ENCODE peak calls at places on chromosomes 12 and 14, in four cellular contexts. G is cardiac muscle cell; U is body of pancreas; D is CD4-positive, alpha-beta memory T cell. P is an unnamed sample.

GRCh38 chr12:62319058-62319457 is 58.9 kb downstream of the USP15 start:
- DNase-seq in U (no peak), D (no peak), G (no peak), P (no peak)

GRCh38 chr12:172732-173161 is 41.2 kb downstream of the SLC6A12 start:
- DNase-seq in U (no peak), G (no peak), D (no peak), P (no peak)

GRCh38 chr14:22477569-22478194 is 111.3 kb downstream of the DAD1 start:
- DNase-seq in G (no peak), D (no peak), U (no peak), P (no peak)

GRCh38 chr14:77208266-77208978 is 26.8 kb downstream of the TMEM63C start:
- DNase-seq in D (peak; percentile 33), U (peak; percentile 83), G (peak; percentile 92), P (peak; percentile 60)

GRCh38 chr14:68926236-68926635 is 52.9 kb downstream of the ACTN1 start:
- DNase-seq in D (no peak), U (no peak), G (no peak), P (no peak)

GRCh38 chr12:70052931-70053497 is 190.2 kb upstream of the CNOT2 start:
- DNase-seq in U (no peak), G (no peak), D (no peak), P (no peak)

GRCh38 chr12:126483145-126484068 is 1418.2 kb downstream of the AACS start:
- DNase-seq in U (no peak), G (no peak), D (no peak), P (no peak)

GRCh38 chr12:105427883-105428282 is 97.4 kb downstream of the C12orf75 start:
- DNase-seq in D (no peak), U (no peak), G (no peak), P (no peak)

GRCh38 chr12:19978193-19978592 is 390.1 kb upstream of the PDE3A start:
- DNase-seq in G (no peak), D (no peak), U (no peak), P (no peak)

GRCh38 chr12:54523637-54524036 is 25.8 kb upstream of the PDE1B start:
- DNase-seq in G (no peak), D (no peak), U (no peak), P (no peak)

GRCh38 chr12:54525383-54525782 is 24.0 kb upstream of the PDE1B start:
- DNase-seq in U (no peak), G (no peak), D (no peak), P (no peak)

GRCh38 chr12:54522213-54522612 is 24.7 kb downstream of the NCKAP1L start:
- DNase-seq in U (no peak), G (no peak), D (no peak), P (no peak)

GRCh38 chr12:54526800-54527630 is 22.4 kb upstream of the PDE1B start:
- DNase-seq in G (peak; percentile 76), U (peak; percentile 41), D (peak; percentile 11), P (peak; percentile 25)

DNA sequence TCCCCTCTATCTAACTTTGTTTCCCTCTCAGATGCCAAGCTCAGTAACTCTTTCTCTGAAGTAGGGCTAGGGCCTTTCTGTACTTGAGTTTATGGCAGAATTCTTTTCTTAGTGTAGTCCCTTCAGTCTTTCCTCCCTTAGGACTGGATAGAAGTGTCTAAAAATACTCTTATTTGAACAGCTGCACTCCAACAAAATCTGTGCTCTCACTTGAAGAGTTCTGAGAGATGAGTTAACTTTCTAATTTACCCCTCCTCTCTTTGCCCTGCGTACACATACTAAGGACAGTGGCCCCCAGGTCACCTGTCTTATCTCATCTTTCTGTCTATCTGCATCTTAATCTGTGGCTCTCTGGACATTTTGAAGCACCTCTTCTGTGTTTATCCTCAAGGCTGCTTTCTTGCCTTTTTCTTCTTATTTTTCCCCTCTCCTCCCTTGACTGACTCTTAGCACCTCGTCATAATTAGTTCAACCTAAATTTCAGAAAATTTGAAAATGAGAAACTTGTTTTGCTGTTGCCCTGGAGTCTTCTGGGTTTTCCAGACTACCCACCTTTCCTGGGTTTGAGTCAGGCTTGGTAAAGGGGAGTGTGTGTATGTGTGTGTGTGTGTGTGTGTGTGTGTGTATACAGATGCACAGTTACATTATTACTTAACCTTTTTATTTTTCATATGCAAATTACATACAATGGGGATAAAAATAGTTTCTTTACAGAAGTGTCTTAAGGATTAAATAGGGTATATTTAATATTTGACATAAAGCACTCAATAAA is 23.9 kb downstream of the NCKAP1L start:
- DNase-seq in D (no peak), U (no peak), G (no peak), P (no peak)
- H3K36me3 ChIP-seq in D (peaks cover 90% of the 10 kb centered on the region), U (no peaks in the 10 kb centered on the region), G (no peaks in the 10 kb centered on the region), P (peaks cover 94% of the 10 kb centered on the region)

GRCh38 chr12:26567126-26567525 is 265.9 kb downstream of the ITPR2 start:
- DNase-seq in G (no peak), D (no peak), U (no peak), P (no peak)
- H3K36me3 ChIP-seq in G (no peaks in the 10 kb centered on the region), D (no peaks in the 10 kb centered on the region), U (no peaks in the 10 kb centered on the region), P (no peaks in the 10 kb centered on the region)

GRCh38 chr14:75134644-75135043 is 7.8 kb upstream of the NEK9 start:
- DNase-seq in G (no peak), D (no peak), U (no peak), P (no peak)
- H3K36me3 ChIP-seq in G (peaks cover 31% of the 10 kb centered on the region), D (peaks cover 25% of the 10 kb centered on the region), U (peaks cover 5% of the 10 kb centered on the region), P (peaks cover 16% of the 10 kb centered on the region)

GRCh38 chr12:111546758-111547383 is 52.2 kb downstream of the ATXN2 start:
- DNase-seq in U (no peak), D (peak; percentile 18), G (no peak), P (no peak)
- H3K36me3 ChIP-seq in U (peaks cover 9% of the 10 kb centered on the region), D (peaks cover 14% of the 10 kb centered on the region), G (peaks cover 23% of the 10 kb centered on the region), P (peaks cover 9% of the 10 kb centered on the region)

GRCh38 chr12:12976366-12976765 is 23.7 kb downstream of the HEBP1 start:
- DNase-seq in D (no peak), G (no peak), U (no peak), P (no peak)
- H3K36me3 ChIP-seq in D (no peaks in the 10 kb centered on the region), G (no peaks in the 10 kb centered on the region), U (peaks cover 11% of the 10 kb centered on the region), P (peaks cover 7% of the 10 kb centered on the region)

GRCh38 chr12:2666411-2666810 is 128.4 kb upstream of the FKBP4 start:
- DNase-seq in D (no peak), G (no peak), U (no peak), P (no peak)

GRCh38 chr12:2668816-2669215 is 126.0 kb upstream of the FKBP4 start:
- DNase-seq in D (no peak), U (no peak), G (no peak), P (no peak)

GRCh38 chr12:2667716-2668440 is 126.9 kb upstream of the FKBP4 start:
- DNase-seq in G (no peak), U (no peak), D (no peak), P (no peak)

GRCh38 chr12:2666846-2667245 is 127.9 kb upstream of the FKBP4 start:
- DNase-seq in G (no peak), U (no peak), D (no peak), P (no peak)

DNA sequence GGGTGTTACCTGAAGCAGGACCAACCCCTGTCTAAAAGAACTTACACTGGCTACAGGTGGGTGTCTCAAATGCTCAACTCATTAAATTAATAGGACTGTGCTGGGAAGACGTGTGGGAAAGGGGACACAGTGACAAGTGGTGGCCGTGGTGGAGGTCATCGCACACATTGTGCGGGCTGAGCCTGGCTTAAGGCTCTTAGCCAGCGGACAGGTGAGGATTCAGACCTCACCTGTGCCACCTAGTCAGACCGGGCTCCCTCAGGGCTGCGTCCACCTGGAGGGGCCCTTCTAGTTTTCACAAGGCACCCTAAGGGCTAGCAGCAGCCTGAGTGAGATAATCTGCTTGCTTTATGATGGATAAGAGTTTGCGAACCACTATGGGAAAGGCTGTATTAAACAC is 125.2 kb upstream of the FKBP4 start:
- DNase-seq in G (no peak), D (no peak), U (no peak), P (no peak)
- H3K36me3 ChIP-seq in G (peaks cover 42% of the 10 kb centered on the region), D (no peaks in the 10 kb centered on the region), U (no peaks in the 10 kb centered on the region), P (no peaks in the 10 kb centered on the region)

DNA sequence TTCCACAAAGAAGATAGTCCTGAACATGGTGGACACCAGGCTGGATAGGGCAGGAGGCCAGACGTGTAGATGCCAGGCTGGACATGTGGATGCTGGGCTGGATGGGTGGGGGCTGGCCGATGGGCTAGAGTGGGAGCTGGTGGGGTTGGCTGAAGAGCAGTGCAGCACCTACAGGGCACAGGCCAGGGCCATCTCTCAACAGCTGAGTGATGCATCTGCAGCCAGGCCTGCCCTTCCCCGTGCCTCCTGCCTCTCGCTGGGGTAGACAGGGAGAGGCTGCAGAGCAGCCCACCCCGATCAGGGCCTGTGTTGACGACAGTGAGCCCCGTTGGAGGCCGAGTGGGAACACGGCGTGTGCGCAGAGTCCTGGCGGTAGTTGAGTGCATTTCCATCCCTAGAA is 39.3 kb downstream of the EP400 start:
- DNase-seq in G (no peak), D (no peak), U (no peak), P (no peak)
- H3K36me3 ChIP-seq in G (peaks cover 48% of the 10 kb centered on the region), D (peaks cover 90% of the 10 kb centered on the region), U (peaks cover 32% of the 10 kb centered on the region), P (peaks cover 71% of the 10 kb centered on the region)

GRCh38 chr12:113959096-113959495 is 7.0 kb downstream of the RBM19 start:
- DNase-seq in G (no peak), U (no peak), D (no peak), P (no peak)

GRCh38 chr12:113954547-113954946 is 11.6 kb downstream of the RBM19 start:
- DNase-seq in D (no peak), G (no peak), U (no peak), P (no peak)

GRCh38 chr12:113958108-113958507 is 8.0 kb downstream of the RBM19 start:
- DNase-seq in D (no peak), G (no peak), U (no peak), P (no peak)

GRCh38 chr12:113957627-113958026 is 8.5 kb downstream of the RBM19 start:
- DNase-seq in D (no peak), G (no peak), U (no peak), P (no peak)

DNA sequence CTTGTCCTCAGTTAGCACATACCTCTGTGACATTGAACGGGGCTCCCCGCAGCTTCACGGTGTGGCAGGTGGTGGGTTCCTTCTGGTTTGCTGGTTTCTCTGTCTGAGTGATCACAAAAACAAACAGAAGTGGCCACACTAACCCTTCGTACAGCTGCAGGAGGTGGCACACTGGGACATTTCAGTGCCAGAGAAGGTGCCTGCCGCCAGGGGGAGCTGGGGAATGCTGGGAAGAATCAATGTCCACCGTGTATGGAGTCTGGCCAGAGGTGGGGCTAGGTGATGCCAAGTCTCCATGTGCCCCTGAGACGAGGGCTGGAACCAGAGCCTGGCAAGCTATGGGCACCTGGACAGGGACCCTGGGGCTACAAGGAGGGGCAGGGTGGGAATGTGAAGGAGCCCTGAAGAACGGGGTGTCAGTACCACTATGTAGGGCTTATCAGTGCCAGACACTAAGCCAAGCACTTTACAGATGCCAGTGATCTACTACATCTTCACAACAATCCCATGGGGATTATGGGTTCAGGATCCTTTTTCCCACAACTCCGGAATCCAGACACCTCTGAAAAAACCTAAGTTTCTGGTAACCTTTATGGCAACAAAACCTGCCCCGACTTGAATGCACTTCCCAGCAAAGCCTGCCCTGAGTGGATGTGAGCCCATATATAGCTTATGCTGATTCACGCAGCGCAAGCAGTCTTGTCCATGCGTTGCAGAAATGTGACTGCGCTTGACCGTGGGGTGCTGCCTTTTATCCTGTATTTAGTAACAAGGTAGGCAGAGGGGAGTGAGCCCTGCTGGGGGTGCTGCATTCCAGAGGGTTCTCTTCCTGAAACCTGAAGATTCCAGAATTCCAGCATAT is 10.8 kb downstream of the RBM19 start:
- DNase-seq in U (peak; percentile 46), G (peak; percentile 18), D (no peak), P (no peak)
- H3K36me3 ChIP-seq in U (peaks cover 51% of the 10 kb centered on the region), G (peaks cover 7% of the 10 kb centered on the region), D (peaks cover 82% of the 10 kb centered on the region), P (peaks cover 58% of the 10 kb centered on the region)

GRCh38 chr12:104321949-104322348 is 18.4 kb downstream of the EID3 start:
- DNase-seq in U (no peak), D (no peak), G (no peak), P (no peak)
- H3K36me3 ChIP-seq in U (peaks cover 28% of the 10 kb centered on the region), D (peaks cover 27% of the 10 kb centered on the region), G (peaks cover 47% of the 10 kb centered on the region), P (peaks cover 14% of the 10 kb centered on the region)

GRCh38 chr14:73287071-73287470 is 49.8 kb downstream of the PAPLN start:
- DNase-seq in G (no peak), U (no peak), D (no peak), P (no peak)
- H3K36me3 ChIP-seq in G (peaks cover 44% of the 10 kb centered on the region), U (peaks cover 16% of the 10 kb centered on the region), D (peaks cover 40% of the 10 kb centered on the region), P (peaks cover 22% of the 10 kb centered on the region)

P was measured in CD8-positive, alpha-beta T cell.